ENCODE peak calls at places on chromosomes 5 and 9, in seven cellular contexts. N is fibroblast of the aortic adventitia; I is CD8-positive, alpha-beta T cell; L is ovary; Q is tibial artery; P is HepG2; X is AG04449. R is an unnamed sample.

GRCh38 chr9:86983260-86984255 is 36.3 kb upstream of the GAS1 start:
- DNase-seq in N (peak; percentile 100), I (no peak), L (peak; percentile 49), Q (no peak), P (no peak), X (peak; percentile 79), R (peak; percentile 100)

GRCh38 chr5:143355710-143356109 is 47.8 kb downstream of the NR3C1 start:
- DNase-seq in N (peak; percentile 95), I (peak; percentile 80), L (peak; percentile 49), Q (no peak), P (peak; percentile 76), X (peak; percentile 74), R (peak; percentile 95)

GRCh38 chr9:128792134-128792533 is 5.1 kb downstream of the TBC1D13 start:
- DNase-seq in N (no peak), I (no peak), L (no peak), Q (no peak), P (no peak), X (no peak), R (no peak)

GRCh38 chr5:10854526-10855277 is 93.7 kb upstream of the DAP start:
- DNase-seq in N (no peak), I (no peak), L (no peak), Q (peak; percentile 71), P (no peak), X (no peak), R (no peak)

GRCh38 chr9:132156256-132156655 is 5.6 kb upstream of the NTNG2 start:
- DNase-seq in N (no peak), I (no peak), L (no peak), Q (no peak), P (no peak), X (no peak), R (no peak)

GRCh38 chr5:42745426-42745825 is 11.2 kb upstream of the CCDC152 start:
- DNase-seq in N (peak; percentile 9), I (no peak), L (no peak), Q (no peak), P (peak; percentile 14), X (no peak), R (no peak)

GRCh38 chr9:38621434-38622082 is 1.2 kb upstream of the ANKRD18A start:
- DNase-seq in N (no peak), I (peak; percentile 27), L (no peak), Q (no peak), P (peak; percentile 3), X (no peak), R (no peak)

GRCh38 chr5:123610209-123610608 is 98.2 kb downstream of the CSNK1G3 start:
- DNase-seq in N (no peak), I (no peak), L (no peak), Q (no peak), P (no peak), X (no peak), R (peak; percentile 5)

GRCh38 chr5:149936700-149937091 is 7.9 kb downstream of the PDE6A start:
- DNase-seq in N (peak; percentile 47), I (no peak), L (no peak), Q (no peak), P (no peak), X (no peak), R (no peak)

GRCh38 chr9:134068742-134069535 is 1.1 kb upstream of the BRD3 start:
- DNase-seq in N (no peak), I (no peak), L (peak; percentile 42), Q (peak; percentile 59), P (no peak), X (no peak), R (no peak)

GRCh38 chr9:38227656-38228055 is 158.6 kb upstream of the SHB start:
- DNase-seq in N (peak; percentile 1), I (peak; percentile 46), L (no peak), Q (no peak), P (no peak), X (peak; percentile 12), R (peak; percentile 10)

DNA sequence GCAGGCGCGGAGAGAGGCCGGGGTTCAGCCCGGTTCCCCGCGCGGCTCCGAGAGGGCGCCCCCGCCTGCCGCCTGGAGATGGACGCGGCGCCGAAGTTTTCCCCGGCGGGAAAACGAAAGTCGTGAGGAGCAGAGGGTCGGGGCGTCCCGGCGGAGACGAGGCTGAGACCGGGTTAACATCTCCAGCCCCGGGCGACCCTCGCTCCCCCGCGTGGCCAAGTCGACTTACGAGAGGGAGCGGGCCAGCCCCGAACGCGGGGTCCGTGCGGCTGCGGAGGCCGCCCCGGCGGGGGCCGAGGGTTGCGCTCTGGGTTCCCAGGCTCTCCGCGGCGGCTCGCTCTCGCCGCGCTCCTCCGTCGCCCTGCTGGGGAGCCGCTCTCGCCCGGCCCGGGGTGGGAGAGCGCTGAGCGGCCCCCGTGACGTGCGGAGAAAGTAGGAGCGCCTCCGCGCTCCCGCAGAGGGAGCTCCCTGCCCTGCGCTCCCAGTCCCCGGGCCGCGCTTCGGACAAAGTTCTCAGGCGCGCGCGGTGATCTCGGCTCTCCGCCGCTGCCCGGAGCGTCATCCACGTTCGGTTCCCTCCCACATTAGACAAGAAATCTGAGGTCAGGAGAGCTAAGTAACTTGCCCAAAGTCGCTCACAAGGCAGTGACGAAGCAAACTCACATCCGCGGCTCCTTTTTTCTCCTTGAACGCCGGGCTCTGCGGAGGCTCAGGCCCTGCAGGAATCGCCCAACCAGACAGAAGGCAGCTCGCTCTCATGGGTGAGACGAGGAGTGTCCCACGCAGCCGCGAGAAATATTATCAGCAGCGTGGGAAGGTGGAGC is 1.1 kb upstream of the GCNT4 start:
- DNase-seq in N (peak; percentile 65), I (peak; percentile 72), L (peak; percentile 75), Q (peak; percentile 81), P (peak; percentile 16), X (peak; percentile 50), R (peak; percentile 87)
- TF ChIP-seq CTCF in N (no peak), I (peak; percentile 5), L (peak; percentile 19), Q (no peak), P (peak; percentile 44), X (peak; percentile 26), R (peak; percentile 32)

DNA sequence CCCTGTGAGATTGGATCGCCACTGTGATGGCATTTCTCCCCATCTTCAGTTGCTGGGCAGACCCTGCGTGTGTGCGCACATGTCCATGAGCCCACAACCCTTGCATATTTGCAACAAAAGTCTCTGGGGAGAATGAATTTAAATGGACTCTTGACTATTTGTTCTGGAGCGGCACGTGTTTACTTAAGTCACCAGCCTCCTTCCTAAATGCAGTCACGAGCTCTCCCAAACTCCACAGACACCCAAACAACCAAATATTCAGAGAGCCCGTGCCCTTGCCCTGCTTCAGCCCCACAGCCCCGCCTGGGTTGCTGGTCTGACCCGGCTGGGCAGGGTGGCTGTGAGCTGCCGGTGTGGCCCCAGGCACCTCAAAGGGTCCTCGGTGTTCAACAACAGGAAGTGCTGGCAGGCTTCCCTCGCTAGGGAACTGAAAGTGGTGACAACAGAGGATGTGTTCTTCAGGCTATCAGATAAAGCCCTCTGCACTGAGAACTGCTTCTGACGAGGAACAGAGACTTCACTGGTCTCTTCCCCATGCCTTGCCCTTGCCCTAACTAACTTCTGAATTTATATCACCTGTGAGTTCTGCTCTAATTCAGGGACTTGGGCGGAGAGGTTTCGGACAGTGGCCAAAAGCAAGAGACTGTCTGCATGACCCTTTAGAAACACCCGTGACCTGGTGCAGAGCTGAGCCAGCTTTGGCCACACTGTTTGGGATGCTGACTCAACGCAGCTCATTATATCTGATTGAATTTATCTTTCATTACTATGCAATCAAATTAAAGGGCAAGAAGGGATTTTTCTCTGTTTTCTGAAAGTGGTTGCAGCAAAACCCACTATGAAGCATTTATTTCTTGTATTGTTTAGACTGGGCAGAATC is 19.2 kb upstream of the CD180 start:
- DNase-seq in N (peak; percentile 15), I (peak; percentile 74), L (peak; percentile 69), Q (peak; percentile 90), P (peak; percentile 71), X (no peak), R (peak; percentile 13)
- H3K4me3 ChIP-seq in N (no peak overlapping the region), I (peak overlapping the region; percentile 19), L (no peak overlapping the region), Q (peak overlapping the region; percentile 45), P (peak overlapping the region; percentile 58), X (no peak overlapping the region), R (no peak overlapping the region)

GRCh38 chr5:669842-670395 is 23.2 kb downstream of the TPPP start:
- DNase-seq in N (no peak), I (no peak), L (peak; percentile 40), Q (peak; percentile 60), P (no peak), X (no peak), R (no peak)

GRCh38 chr5:670396-671270 is 22.5 kb downstream of the TPPP start:
- DNase-seq in N (no peak), I (no peak), L (no peak), Q (peak; percentile 63), P (no peak), X (no peak), R (no peak)

GRCh38 chr5:673140-673836 is 19.9 kb downstream of the TPPP start:
- DNase-seq in N (no peak), I (no peak), L (no peak), Q (peak; percentile 49), P (no peak), X (no peak), R (no peak)

GRCh38 chr5:672329-673139 is 20.6 kb downstream of the TPPP start:
- DNase-seq in N (peak; percentile 70), I (peak; percentile 90), L (peak; percentile 94), Q (peak; percentile 75), P (peak; percentile 82), X (peak; percentile 12), R (peak; percentile 66)

DNA sequence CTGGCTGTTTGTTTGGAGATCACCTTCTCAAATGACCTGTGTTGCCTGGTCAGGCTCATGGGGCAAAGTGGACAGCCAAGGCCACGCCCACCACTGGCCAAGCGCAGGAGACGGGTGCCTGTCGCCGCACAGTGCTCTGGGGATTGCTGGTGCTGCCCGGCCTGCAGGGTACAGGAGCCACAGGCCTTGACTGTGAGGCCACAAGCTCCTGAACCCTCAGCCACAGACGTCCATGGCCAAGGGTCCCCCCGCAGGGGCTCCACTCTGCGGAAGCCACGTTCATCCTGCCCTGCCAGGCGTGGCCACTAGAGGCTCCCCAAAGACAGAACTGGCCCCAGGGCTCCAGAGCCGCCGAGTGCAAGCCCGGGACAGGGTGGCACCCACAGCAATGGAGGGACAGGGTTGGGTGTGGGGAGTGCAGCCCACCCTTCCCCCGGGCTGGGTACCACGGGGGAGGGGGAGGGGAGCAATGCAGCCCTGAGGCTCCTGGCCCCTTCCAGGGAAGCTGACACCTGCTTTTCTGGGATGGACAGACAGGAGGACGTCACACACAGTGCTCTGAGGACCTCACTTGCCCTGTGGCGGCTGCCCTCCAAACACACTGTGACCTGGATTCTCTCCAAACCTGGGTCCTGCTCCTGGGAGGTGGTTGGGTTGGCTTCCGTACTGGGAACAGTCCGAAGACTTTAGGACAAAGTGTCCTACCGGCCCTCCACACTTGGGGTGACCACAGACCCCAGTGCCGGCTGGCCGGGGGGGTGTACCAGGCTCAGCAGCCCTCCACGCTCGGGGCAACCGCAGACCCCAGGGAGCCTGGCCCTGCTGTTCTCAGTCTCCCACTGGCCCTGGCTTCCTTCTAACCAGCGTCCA is 21.5 kb downstream of the TPPP start:
- DNase-seq in N (peak; percentile 41), I (peak; percentile 72), L (peak; percentile 83), Q (peak; percentile 83), P (peak; percentile 57), X (no peak), R (peak; percentile 35)
- TF ChIP-seq CTCF in N (peak; percentile 99), I (peak; percentile 69), L (peak; percentile 86), Q (peak; percentile 84), P (peak; percentile 96), X (peak; percentile 97), R (peak; percentile 97)

DNA sequence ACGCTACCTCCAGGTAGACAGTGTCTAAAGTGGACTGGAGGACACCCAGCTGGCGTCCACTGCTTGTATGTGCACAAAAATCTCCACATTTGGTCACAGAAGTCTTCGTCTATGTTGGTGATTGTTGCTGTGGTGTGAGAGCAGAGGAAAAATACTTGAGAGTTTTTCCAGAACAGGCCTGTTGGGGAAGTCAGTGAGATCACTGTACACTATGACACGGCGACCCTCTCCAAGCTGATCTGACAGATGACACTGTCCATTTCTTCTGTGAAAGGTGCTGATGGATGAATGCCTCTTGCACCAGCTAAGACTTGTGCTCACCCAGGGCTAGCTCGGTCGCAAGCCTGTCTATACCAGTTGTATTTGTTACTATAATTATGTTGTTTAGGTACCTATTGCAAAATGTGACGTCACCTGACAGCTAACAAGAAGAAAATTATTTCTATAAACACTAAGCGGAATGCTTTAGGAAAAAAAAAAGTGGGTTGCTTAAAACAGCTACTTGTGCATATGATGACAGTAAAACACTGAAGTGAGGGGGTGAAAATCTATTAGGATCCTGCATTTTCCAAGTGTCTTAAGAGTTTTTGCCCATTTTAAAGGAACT is 142.3 kb downstream of the ROR2 start:
- DNase-seq in N (no peak), I (no peak), L (no peak), Q (no peak), P (no peak), X (no peak), R (no peak)
- H3K4me3 ChIP-seq in N (no peak overlapping the region), I (no peak overlapping the region), L (no peak overlapping the region), Q (no peak overlapping the region), P (no peak overlapping the region), X (no peak overlapping the region), R (no peak overlapping the region)